ENCODE peak calls at places on chromosome 6, in four cellular contexts. One of them, this sample, is unnamed.

GRCh38 chr6:25582101-25582500 is 69.9 kb upstream of the SCGN start:
- DNase-seq in body of pancreas: no peak
- DNase-seq in esophagus squamous epithelium: no peak
- DNase-seq in HCT116: no peak
- DNase-seq in this sample: no peak

GRCh38 chr6:166588691-166589333 is 2.3 kb upstream of the RAMACL start:
- DNase-seq in body of pancreas: no peak
- DNase-seq in esophagus squamous epithelium: no peak
- DNase-seq in HCT116: no peak
- DNase-seq in this sample: no peak

GRCh38 chr6:142671791-142672190 is 273.2 kb downstream of the HIVEP2 start:
- DNase-seq in body of pancreas: no peak
- DNase-seq in esophagus squamous epithelium: no peak
- DNase-seq in HCT116: no peak
- DNase-seq in this sample: no peak

GRCh38 chr6:136014454-136015421 is 163.2 kb downstream of the PDE7B start:
- DNase-seq in body of pancreas: no peak
- DNase-seq in esophagus squamous epithelium: no peak
- DNase-seq in HCT116: no peak
- DNase-seq in this sample: no peak

GRCh38 chr6:74735304-74735703 is 470.5 kb downstream of the COL12A1 start:
- DNase-seq in body of pancreas: no peak
- DNase-seq in esophagus squamous epithelium: no peak
- DNase-seq in HCT116: no peak
- DNase-seq in this sample: no peak

GRCh38 chr6:68572525-68572924 is 62.6 kb upstream of the ADGRB3 start:
- DNase-seq in body of pancreas: peak; percentile 40
- DNase-seq in esophagus squamous epithelium: no peak
- DNase-seq in HCT116: no peak
- DNase-seq in this sample: peak; percentile 19

GRCh38 chr6:1498491-1499113 is 109.2 kb downstream of the FOXF2 start:
- DNase-seq in body of pancreas: no peak
- DNase-seq in esophagus squamous epithelium: no peak
- DNase-seq in HCT116: no peak
- DNase-seq in this sample: no peak

GRCh38 chr6:5151955-5152401 is 66.8 kb downstream of the PPP1R3G start:
- DNase-seq in body of pancreas: no peak
- DNase-seq in esophagus squamous epithelium: no peak
- DNase-seq in HCT116: no peak
- DNase-seq in this sample: peak; percentile 62

GRCh38 chr6:55868910-55869479 is 6.4 kb downstream of the BMP5 start:
- DNase-seq in body of pancreas: no peak
- DNase-seq in esophagus squamous epithelium: no peak
- DNase-seq in HCT116: peak; percentile 2
- DNase-seq in this sample: peak; percentile 58

DNA sequence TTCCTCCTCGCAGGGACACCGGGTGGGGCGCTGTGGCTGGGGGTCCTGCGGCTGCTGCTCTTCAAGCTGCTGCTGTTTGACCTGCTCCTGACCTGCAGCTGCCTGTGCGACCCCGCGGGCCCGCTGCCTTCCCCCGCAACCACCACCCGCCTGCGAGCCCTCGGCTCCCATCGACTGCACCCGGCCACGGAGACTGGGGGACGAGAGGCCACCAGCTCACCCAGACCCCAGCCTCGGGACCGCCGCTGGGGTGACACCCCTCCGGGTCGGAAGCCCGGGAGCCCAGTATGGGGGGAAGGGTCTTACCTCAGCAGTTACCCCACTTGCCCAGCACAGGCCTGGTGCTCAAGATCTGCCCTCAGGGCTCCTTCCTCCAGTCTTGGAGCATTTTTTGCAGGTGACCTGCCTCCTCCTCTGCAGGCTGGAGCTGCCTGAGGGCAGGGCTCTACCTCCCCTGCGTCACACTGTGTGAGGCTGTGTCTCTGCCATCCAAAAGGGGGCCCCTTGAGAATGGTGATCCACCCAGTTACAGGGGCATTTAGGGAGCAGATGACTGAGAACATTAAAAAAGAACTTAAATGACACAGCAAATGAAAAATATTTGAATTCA is 3.9 kb upstream of the CNPY3 start:
- DNase-seq in body of pancreas: no peak
- DNase-seq in esophagus squamous epithelium: no peak
- DNase-seq in HCT116: no peak
- DNase-seq in this sample: no peak
- TF ChIP-seq CTCF in body of pancreas: no peak
- TF ChIP-seq CTCF in esophagus squamous epithelium: no peak
- TF ChIP-seq CTCF in HCT116: no peak
- TF ChIP-seq CTCF in this sample: no peak

DNA sequence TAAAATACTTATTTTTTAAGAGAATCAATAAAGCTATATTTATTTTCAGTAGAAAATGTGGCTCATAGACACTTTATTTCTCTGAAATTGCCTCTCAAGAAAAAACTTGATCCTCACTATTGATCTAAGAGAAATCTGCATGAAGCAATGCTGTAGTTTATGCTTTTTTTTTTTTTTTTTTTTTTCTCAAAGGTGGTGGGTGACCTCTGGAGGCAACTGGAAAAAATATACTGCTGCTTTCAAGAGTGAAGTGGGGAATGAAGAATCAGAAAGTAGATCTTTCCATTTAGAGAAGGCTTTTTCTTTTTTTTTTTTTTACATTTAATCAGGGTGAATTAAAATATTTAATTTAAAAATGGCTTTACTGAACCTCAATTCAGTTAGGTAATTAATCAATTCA is 169.3 kb downstream of the SLC16A10 start:
- DNase-seq in body of pancreas: no peak
- DNase-seq in esophagus squamous epithelium: no peak
- DNase-seq in HCT116: no peak
- DNase-seq in this sample: no peak
- H3K27ac ChIP-seq in body of pancreas: no peak overlapping the region
- H3K27ac ChIP-seq in esophagus squamous epithelium: no peak overlapping the region
- H3K27ac ChIP-seq in HCT116: no peak overlapping the region
- H3K27ac ChIP-seq in this sample: no peak overlapping the region

GRCh38 chr6:31473244-31473643 is 24.7 kb upstream of the MICB start:
- DNase-seq in body of pancreas: no peak
- DNase-seq in esophagus squamous epithelium: no peak
- DNase-seq in HCT116: no peak
- DNase-seq in this sample: no peak

GRCh38 chr6:31471711-31472110 is 26.2 kb upstream of the MICB start:
- DNase-seq in body of pancreas: no peak
- DNase-seq in esophagus squamous epithelium: no peak
- DNase-seq in HCT116: no peak
- DNase-seq in this sample: no peak

GRCh38 chr6:31472259-31472658 is 25.7 kb upstream of the MICB start:
- DNase-seq in body of pancreas: no peak
- DNase-seq in esophagus squamous epithelium: no peak
- DNase-seq in HCT116: no peak
- DNase-seq in this sample: no peak

GRCh38 chr6:31474871-31475286 is 23.1 kb upstream of the MICB start:
- DNase-seq in body of pancreas: no peak
- DNase-seq in esophagus squamous epithelium: no peak
- DNase-seq in HCT116: no peak
- DNase-seq in this sample: no peak

GRCh38 chr6:31473780-31474725 is 23.9 kb upstream of the MICB start:
- DNase-seq in body of pancreas: no peak
- DNase-seq in esophagus squamous epithelium: no peak
- DNase-seq in HCT116: no peak
- DNase-seq in this sample: peak; percentile 62
- TF ChIP-seq CTCF in body of pancreas: no peak
- TF ChIP-seq CTCF in esophagus squamous epithelium: no peak
- TF ChIP-seq CTCF in HCT116: no peak
- TF ChIP-seq CTCF in this sample: no peak

GRCh38 chr6:24344981-24345380 is 12.9 kb downstream of the DCDC2 start:
- DNase-seq in body of pancreas: no peak
- DNase-seq in esophagus squamous epithelium: no peak
- DNase-seq in HCT116: no peak
- DNase-seq in this sample: no peak

GRCh38 chr6:24339932-24340331 is 17.9 kb downstream of the DCDC2 start:
- DNase-seq in body of pancreas: no peak
- DNase-seq in esophagus squamous epithelium: no peak
- DNase-seq in HCT116: no peak
- DNase-seq in this sample: no peak

DNA sequence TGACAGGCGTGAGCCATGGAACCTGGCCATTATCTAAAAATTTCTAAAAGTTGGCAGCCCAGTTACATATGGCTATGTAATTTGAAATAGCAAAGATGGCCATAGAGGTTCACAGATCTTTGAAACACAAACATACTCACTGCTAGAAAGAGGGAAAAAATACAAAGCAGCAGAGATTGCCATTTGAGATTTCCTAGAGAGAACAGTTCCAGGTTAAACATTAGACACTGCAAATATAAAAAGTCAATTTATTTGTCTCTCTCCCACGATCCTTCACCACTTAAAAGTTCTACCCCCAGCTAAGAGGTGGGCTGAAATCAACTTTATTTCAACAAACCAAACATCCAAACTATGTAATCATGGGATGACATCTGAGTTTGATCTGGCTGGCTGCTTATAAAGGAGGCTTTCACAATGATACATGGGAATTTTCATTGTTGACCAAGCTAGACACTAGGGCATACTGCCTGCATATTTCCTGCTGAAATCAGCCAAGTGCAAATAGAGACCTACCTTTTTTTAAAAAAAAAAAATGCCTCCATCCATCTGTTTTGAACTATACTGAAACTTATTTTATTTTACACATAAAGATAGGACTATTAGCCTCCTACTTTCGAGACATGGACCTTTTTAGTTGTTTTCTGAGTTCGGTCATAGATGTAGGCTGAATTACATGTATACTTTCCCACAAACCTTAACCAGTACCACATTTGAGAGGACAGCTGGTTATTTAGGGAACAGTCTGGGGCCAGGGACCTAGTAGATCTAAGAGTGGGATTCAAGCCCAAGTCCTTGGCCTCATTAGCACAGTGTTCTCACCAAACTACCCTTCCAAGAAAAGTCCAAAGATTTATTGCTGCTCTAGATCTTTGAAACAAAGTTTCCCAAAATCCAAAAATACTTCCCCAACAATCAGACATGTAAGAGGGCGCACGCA is 16.6 kb downstream of the DCDC2 start:
- DNase-seq in body of pancreas: peak; percentile 9
- DNase-seq in esophagus squamous epithelium: no peak
- DNase-seq in HCT116: no peak
- DNase-seq in this sample: no peak
- H3K27ac ChIP-seq in body of pancreas: peak overlapping the region; percentile 69
- H3K27ac ChIP-seq in esophagus squamous epithelium: no peak overlapping the region
- H3K27ac ChIP-seq in HCT116: no peak overlapping the region
- H3K27ac ChIP-seq in this sample: no peak overlapping the region

GRCh38 chr6:27605401-27606342 is 132.8 kb upstream of the ZNF184 start:
- DNase-seq in body of pancreas: no peak
- DNase-seq in esophagus squamous epithelium: no peak
- DNase-seq in HCT116: peak; percentile 85
- DNase-seq in this sample: no peak
- TF ChIP-seq CTCF in body of pancreas: no peak
- TF ChIP-seq CTCF in esophagus squamous epithelium: no peak
- TF ChIP-seq CTCF in HCT116: no peak
- TF ChIP-seq CTCF in this sample: no peak

DNA sequence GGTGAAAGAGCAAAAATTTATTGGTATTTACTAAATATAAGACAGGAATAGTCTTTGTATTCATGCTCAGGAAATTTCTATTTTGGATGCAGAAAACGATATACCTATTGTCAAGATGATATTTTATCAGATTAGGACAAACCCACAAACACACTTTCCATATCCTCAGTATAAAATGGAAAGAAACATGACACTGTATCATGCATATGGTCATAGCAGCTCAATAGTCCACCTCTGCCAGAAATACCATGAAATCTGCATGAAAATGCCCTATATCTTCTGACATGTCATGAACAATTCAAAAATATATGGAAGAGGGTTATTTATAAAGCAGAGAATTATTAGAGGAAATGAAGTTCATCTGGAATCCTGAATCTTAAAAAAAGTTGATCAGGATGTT is 11.7 kb upstream of the HINT3 start:
- DNase-seq in body of pancreas: no peak
- DNase-seq in esophagus squamous epithelium: no peak
- DNase-seq in HCT116: no peak
- DNase-seq in this sample: no peak
- H3K27ac ChIP-seq in body of pancreas: peak overlapping the region; percentile 79
- H3K27ac ChIP-seq in esophagus squamous epithelium: peak overlapping the region; percentile 47
- H3K27ac ChIP-seq in HCT116: no peak overlapping the region
- H3K27ac ChIP-seq in this sample: no peak overlapping the region

GRCh38 chr6:116012966-116013365 is 47.7 kb downstream of the FRK start:
- DNase-seq in body of pancreas: no peak
- DNase-seq in esophagus squamous epithelium: no peak
- DNase-seq in HCT116: no peak
- DNase-seq in this sample: peak; percentile 8
- TF ChIP-seq CTCF in body of pancreas: no peak
- TF ChIP-seq CTCF in esophagus squamous epithelium: no peak
- TF ChIP-seq CTCF in HCT116: no peak
- TF ChIP-seq CTCF in this sample: no peak

GRCh38 chr6:57013501-57013900 is 33.0 kb upstream of the KIAA1586 start:
- DNase-seq in body of pancreas: no peak
- DNase-seq in esophagus squamous epithelium: no peak
- DNase-seq in HCT116: no peak
- DNase-seq in this sample: peak; percentile 74
- H3K27ac ChIP-seq in body of pancreas: no peak overlapping the region
- H3K27ac ChIP-seq in esophagus squamous epithelium: no peak overlapping the region
- H3K27ac ChIP-seq in HCT116: no peak overlapping the region
- H3K27ac ChIP-seq in this sample: no peak overlapping the region

DNA sequence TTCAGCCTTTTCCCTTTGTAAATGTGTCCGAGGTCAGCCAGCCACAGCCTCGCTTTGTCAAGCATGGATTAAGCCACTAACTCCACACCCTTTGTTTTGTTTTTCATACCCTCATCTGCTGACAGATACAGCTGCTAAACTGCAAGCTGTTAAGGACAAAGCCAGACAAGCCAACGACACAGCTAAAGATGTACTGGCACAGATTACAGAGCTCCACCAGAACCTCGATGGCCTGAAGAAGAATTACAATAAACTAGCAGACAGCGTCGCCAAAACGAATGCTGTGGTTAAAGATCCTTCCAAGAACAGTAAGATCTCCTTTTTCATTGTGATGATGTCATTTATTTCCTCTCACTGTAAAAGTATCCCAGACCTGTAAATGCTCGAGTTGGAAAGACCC is 269.3 kb downstream of the ARHGAP18 start:
- DNase-seq in body of pancreas: no peak
- DNase-seq in esophagus squamous epithelium: no peak
- DNase-seq in HCT116: no peak
- DNase-seq in this sample: no peak
- TF ChIP-seq CTCF in body of pancreas: no peak
- TF ChIP-seq CTCF in esophagus squamous epithelium: no peak
- TF ChIP-seq CTCF in HCT116: no peak
- TF ChIP-seq CTCF in this sample: no peak

GRCh38 chr6:163436843-163437242 is 22.3 kb downstream of the QKI start:
- DNase-seq in body of pancreas: no peak
- DNase-seq in esophagus squamous epithelium: no peak
- DNase-seq in HCT116: no peak
- DNase-seq in this sample: no peak
- H3K27ac ChIP-seq in body of pancreas: no peak overlapping the region
- H3K27ac ChIP-seq in esophagus squamous epithelium: no peak overlapping the region
- H3K27ac ChIP-seq in HCT116: no peak overlapping the region
- H3K27ac ChIP-seq in this sample: no peak overlapping the region